ENCODE peak calls at places on chromosomes 5 and 9, in four cellular contexts. O, C, Z and U are unnamed samples.

GRCh38 chr9:131312822-131313770 is 23.6 kb downstream of the PLPP7 start:
- DNase-seq in C (no peak), O (no peak), Z (no peak), U (no peak)

GRCh38 chr5:142915840-142916424 is 145.8 kb downstream of the ARHGAP26 start:
- DNase-seq in C (peak), Z (no peak), O (peak), U (peak)

GRCh38 chr5:96256795-96257470 is 176.1 kb downstream of the PCSK1 start:
- DNase-seq in O (peak), C (peak), Z (peak), U (no peak)

GRCh38 chr5:138951986-138952735 is 77.0 kb upstream of the LRRTM2 start:
- DNase-seq in O (no peak), C (no peak), Z (no peak), U (no peak)

GRCh38 chr5:173707392-173707791 is 90.9 kb upstream of the BOD1 start:
- DNase-seq in C (peak), O (peak), Z (peak), U (no peak)

GRCh38 chr5:73623929-73624404 is 2.0 kb upstream of the ARHGEF28 start:
- DNase-seq in O (no peak), C (no peak), Z (no peak), U (no peak)

GRCh38 chr5:57276353-57276752 is 102.5 kb downstream of the GPBP1 start:
- DNase-seq in O (no peak), Z (no peak), C (no peak), U (no peak)

GRCh38 chr9:72274916-72275315 is 90.1 kb downstream of the ZFAND5 start:
- DNase-seq in C (no peak), Z (no peak), O (peak), U (no peak)

GRCh38 chr5:102341918-102342317 is 45.8 kb upstream of the SLCO4C1 start:
- DNase-seq in Z (no peak), C (no peak), O (no peak), U (no peak)

GRCh38 chr9:21294904-21295538 is 10.1 kb downstream of the IFNA5 start:
- DNase-seq in O (no peak), C (no peak), Z (no peak), U (no peak)

GRCh38 chr5:155024015-155024414 is 10.5 kb downstream of the KIF4B start:
- DNase-seq in O (no peak), Z (no peak), C (no peak), U (no peak)

GRCh38 chr9:117541192-117541591 is 126.3 kb upstream of the ASTN2 start:
- DNase-seq in Z (no peak), C (no peak), O (no peak), U (no peak)

GRCh38 chr5:3891118-3891517 is 295.5 kb downstream of the IRX1 start:
- DNase-seq in O (no peak), Z (no peak), C (peak), U (no peak)

GRCh38 chr5:142769251-142769792 is 855 bp upstream of the ARHGAP26 start:
- DNase-seq in Z (no peak), O (no peak), C (no peak), U (no peak)

GRCh38 chr9:21428235-21428634 is 12.0 kb upstream of the IFNA1 start:
- DNase-seq in O (no peak), C (no peak), Z (no peak), U (no peak)

GRCh38 chr9:73869261-73869660 is 627.9 kb upstream of the RORB start:
- DNase-seq in Z (no peak), C (peak), O (peak), U (no peak)

GRCh38 chr5:122772446-122772845 is 2.4 kb upstream of the SNX2 start:
- DNase-seq in C (no peak), O (peak), Z (peak), U (no peak)

GRCh38 chr5:17991775-17992174 is 357.5 kb downstream of the TAF11L14 start:
- DNase-seq in O (no peak), Z (no peak), C (no peak), U (no peak)

GRCh38 chr9:19372576-19372975 is 7.5 kb downstream of the RPS6 start:
- DNase-seq in C (no peak), Z (no peak), O (no peak), U (no peak)

GRCh38 chr9:115122937-115123336 is 5.0 kb upstream of the TNC start:
- DNase-seq in O (no peak), C (no peak), Z (no peak), U (no peak)

GRCh38 chr9:20621553-20622329 is 558 bp downstream of the MLLT3 start:
- DNase-seq in C (peak), Z (peak), O (peak), U (peak)

GRCh38 chr5:57595530-57596098 is 113.0 kb upstream of the ACTBL2 start:
- DNase-seq in Z (no peak), O (no peak), C (no peak), U (no peak)

GRCh38 chr9:87327567-87328125 is 170.0 kb upstream of the DAPK1 start:
- DNase-seq in Z (peak), C (no peak), O (peak), U (no peak)

GRCh38 chr5:39605966-39606591 is 181.3 kb upstream of the DAB2 start:
- DNase-seq in C (no peak), Z (no peak), O (peak), U (no peak)

GRCh38 chr5:61202213-61202612 is 39.9 kb upstream of the SMIM15 start:
- DNase-seq in O (no peak), Z (peak), C (no peak), U (no peak)

GRCh38 chr5:139844472-139845145 is 49.0 kb downstream of the PSD2 start:
- DNase-seq in O (peak), Z (peak), C (peak), U (peak)

GRCh38 chr5:40046792-40047191 is 622.0 kb upstream of the DAB2 start:
- DNase-seq in Z (peak), O (peak), C (no peak), U (no peak)

GRCh38 chr5:51567636-51568035 is 184.4 kb downstream of the ISL1 start:
- DNase-seq in Z (no peak), C (no peak), O (peak), U (no peak)

GRCh38 chr9:95063300-95063699 is 254.2 kb downstream of the FANCC start:
- DNase-seq in C (no peak), Z (no peak), O (no peak), U (no peak)

GRCh38 chr9:27572566-27572917 is 739 bp downstream of the C9orf72 start:
- DNase-seq in Z (peak), C (peak), O (peak), U (peak)

GRCh38 chr9:105712773-105713172 is 18.4 kb downstream of the TMEM38B start:
- DNase-seq in Z (no peak), O (no peak), C (no peak), U (no peak)

GRCh38 chr9:78031271-78031825 is at the start of gene GNAQ:
- DNase-seq in O (no peak), C (peak), Z (no peak), U (peak)

GRCh38 chr5:96257904-96258303 is 175.1 kb downstream of the PCSK1 start:
- DNase-seq in O (peak), C (no peak), Z (peak), U (no peak)

GRCh38 chr5:16456103-16456832 is 9.3 kb downstream of the ZNF622 start:
- DNase-seq in C (peak), O (peak), Z (peak), U (peak)

GRCh38 chr9:93131599-93132286 is 2.3 kb downstream of the NINJ1 start:
- DNase-seq in O (no peak), Z (no peak), C (no peak), U (no peak)
- TF ChIP-seq CTCF in O (no peak), Z (no peak), C (no peak), U (no peak)

GRCh38 chr9:133274236-133275104 is 531 bp downstream of the ABO start:
- DNase-seq in O (no peak), Z (no peak), C (no peak), U (no peak)

GRCh38 chr9:133276923-133277322 is 1.9 kb upstream of the ABO start:
- DNase-seq in Z (no peak), C (no peak), O (no peak), U (no peak)

GRCh38 chr9:133273819-133274218 is 1.2 kb downstream of the ABO start:
- DNase-seq in Z (no peak), C (no peak), O (no peak), U (no peak)

GRCh38 chr9:133276001-133276884 is 1.2 kb upstream of the ABO start:
- DNase-seq in Z (no peak), C (no peak), O (no peak), U (no peak)

GRCh38 chr9:133275105-133276000 is at the start of gene ABO:
- DNase-seq in O (no peak), C (no peak), Z (no peak), U (no peak)
- TF ChIP-seq CTCF in O (no peak), C (no peak), Z (no peak), U (no peak)

DNA sequence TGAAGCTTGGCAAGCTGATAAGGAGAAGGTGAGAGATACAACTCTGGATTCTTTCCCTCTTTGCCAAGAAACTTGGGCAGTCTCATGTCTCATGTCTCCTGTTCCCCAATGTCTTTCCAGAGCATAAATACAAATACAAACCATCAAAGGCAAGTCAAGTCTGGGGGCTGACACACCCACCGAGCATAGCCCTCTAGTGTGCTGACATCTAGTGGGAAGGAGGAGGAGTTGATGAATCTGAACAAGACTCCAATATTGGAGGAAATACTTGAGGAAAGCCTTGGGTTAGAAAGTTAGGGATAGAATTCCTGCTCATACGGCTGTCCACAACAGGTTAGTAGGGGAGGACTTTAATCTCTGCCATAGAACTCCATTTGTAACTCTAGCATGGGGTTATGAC is 8.6 kb downstream of the MLANA start:
- DNase-seq in Z (no peak), C (no peak), O (no peak), U (no peak)
- TF ChIP-seq CTCF in Z (peak), C (peak), O (peak), U (no peak)

DNA sequence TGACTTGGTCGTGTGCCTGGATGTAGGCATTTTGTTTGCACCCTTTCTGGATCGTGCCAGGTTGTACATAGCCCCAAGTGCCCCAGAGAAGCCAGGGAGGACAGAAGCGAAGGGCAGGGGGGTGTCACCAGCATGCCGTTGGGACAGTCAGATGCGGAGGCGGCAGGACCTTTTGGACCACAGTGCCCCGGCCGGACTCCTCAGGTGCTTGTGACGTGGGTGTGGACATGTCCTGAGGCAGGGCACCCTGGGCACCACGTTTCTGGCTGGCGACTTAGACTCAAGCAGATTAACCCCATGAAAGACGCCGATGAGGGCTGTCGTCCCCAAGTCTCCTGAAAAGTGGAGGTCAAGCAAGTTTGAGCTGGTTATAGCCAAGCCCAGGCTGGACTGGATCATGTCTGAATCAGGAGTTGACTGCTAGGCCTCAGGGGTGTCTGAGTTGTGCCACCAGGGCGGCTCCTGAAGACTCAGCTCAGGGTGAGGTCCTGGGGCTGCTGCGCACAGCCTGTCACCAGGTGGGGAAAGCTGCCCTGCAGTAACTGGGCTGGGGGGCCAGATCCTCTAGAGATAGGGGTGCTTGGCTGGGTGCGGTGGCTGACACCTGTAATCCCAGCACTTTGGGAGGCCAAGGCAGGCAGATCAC is 42.0 kb downstream of the HABP4 start:
- DNase-seq in O (no peak), C (no peak), Z (no peak), U (no peak)
- TF ChIP-seq CTCF in O (no peak), C (no peak), Z (no peak), U (no peak)

DNA sequence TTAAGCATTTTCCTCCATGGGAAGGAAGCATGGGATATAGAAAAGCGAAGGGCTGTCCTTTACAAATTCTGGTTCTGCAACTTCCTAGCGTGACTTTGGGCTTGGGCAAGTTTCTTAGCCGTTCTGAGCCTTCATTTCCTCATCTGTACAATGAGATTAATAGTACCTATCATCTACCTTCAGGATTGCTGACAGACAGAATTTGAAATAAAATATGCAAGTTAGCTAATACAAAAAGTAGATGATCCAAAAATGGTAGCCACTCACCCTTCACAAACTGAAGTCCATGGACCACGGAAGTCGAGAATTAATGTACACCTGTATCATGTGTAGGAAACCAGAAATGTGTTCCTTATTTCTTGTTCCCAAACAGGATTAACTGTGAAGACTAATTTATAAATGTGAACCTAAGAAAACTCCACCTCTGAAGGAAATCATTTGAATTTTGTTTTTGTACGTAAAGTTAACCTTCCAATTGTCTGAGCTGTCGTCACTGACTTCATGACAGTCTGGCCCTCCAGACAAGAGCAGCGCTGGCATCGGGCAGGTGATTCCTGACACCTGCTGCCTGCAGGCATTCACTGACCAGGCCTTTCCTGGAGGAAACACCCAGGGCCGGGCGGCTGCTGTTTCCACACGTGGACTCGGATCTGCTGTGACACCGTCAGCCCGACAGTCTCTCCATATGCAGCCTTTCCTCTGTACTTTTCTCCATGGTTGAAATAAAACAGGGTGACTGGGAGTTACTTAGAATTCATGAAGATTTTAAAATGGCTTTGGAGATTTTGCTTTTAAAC is 63.4 kb downstream of the PSMB7 start:
- DNase-seq in Z (no peak), C (no peak), O (no peak), U (no peak)
- TF ChIP-seq CTCF in Z (no peak), C (no peak), O (no peak), U (no peak)